ENCODE peak calls at places on chromosomes 1 and 21, in eight cellular contexts. One of them, this sample, is unnamed.

GRCh38 chr1:94270801-94271203 is 33.4 kb upstream of the ARHGAP29 start:
- DNase-seq in A549: no peak
- DNase-seq in heart left ventricle: no peak
- DNase-seq in body of pancreas: no peak
- DNase-seq in K562: no peak
- DNase-seq in transverse colon: no peak
- DNase-seq in stomach: no peak
- DNase-seq in esophagus muscularis mucosa: no peak
- DNase-seq in this sample: no peak

GRCh38 chr1:14740016-14740415 is 141.5 kb downstream of the KAZN start:
- DNase-seq in stomach: no peak
- DNase-seq in body of pancreas: no peak
- DNase-seq in heart left ventricle: no peak
- DNase-seq in A549: no peak
- DNase-seq in K562: no peak
- DNase-seq in esophagus muscularis mucosa: no peak
- DNase-seq in transverse colon: no peak
- DNase-seq in this sample: no peak

GRCh38 chr1:17826165-17826488 is 71.0 kb downstream of the ACTL8 start:
- DNase-seq in K562: peak; percentile 84
- DNase-seq in transverse colon: peak; percentile 61
- DNase-seq in esophagus muscularis mucosa: no peak
- DNase-seq in body of pancreas: peak; percentile 48
- DNase-seq in heart left ventricle: peak; percentile 74
- DNase-seq in A549: peak; percentile 17
- DNase-seq in stomach: peak; percentile 27
- DNase-seq in this sample: no peak

GRCh38 chr21:36073181-36073580 is 3.4 kb downstream of the CBR1 start:
- DNase-seq in stomach: peak; percentile 56
- DNase-seq in esophagus muscularis mucosa: no peak
- DNase-seq in heart left ventricle: no peak
- DNase-seq in K562: no peak
- DNase-seq in body of pancreas: peak; percentile 38
- DNase-seq in A549: no peak
- DNase-seq in transverse colon: no peak
- DNase-seq in this sample: no peak

GRCh38 chr1:212485895-212486590 is 53.3 kb downstream of the NENF start:
- DNase-seq in stomach: peak; percentile 70
- DNase-seq in heart left ventricle: peak; percentile 72
- DNase-seq in body of pancreas: peak; percentile 56
- DNase-seq in K562: peak; percentile 45
- DNase-seq in transverse colon: peak; percentile 69
- DNase-seq in esophagus muscularis mucosa: no peak
- DNase-seq in A549: peak; percentile 97
- DNase-seq in this sample: no peak

GRCh38 chr1:238562376-238562775 is 671.7 kb upstream of the ZP4 start:
- DNase-seq in stomach: no peak
- DNase-seq in A549: no peak
- DNase-seq in transverse colon: no peak
- DNase-seq in heart left ventricle: no peak
- DNase-seq in esophagus muscularis mucosa: no peak
- DNase-seq in K562: no peak
- DNase-seq in body of pancreas: no peak
- DNase-seq in this sample: no peak

GRCh38 chr1:91844862-91845528 is 41.0 kb downstream of the TGFBR3 start:
- DNase-seq in transverse colon: no peak
- DNase-seq in A549: peak; percentile 78
- DNase-seq in K562: no peak
- DNase-seq in esophagus muscularis mucosa: no peak
- DNase-seq in stomach: peak; percentile 27
- DNase-seq in heart left ventricle: no peak
- DNase-seq in body of pancreas: peak; percentile 41
- DNase-seq in this sample: peak; percentile 63

GRCh38 chr1:169550294-169550693 is 36.0 kb downstream of the F5 start:
- DNase-seq in body of pancreas: no peak
- DNase-seq in transverse colon: no peak
- DNase-seq in heart left ventricle: no peak
- DNase-seq in A549: peak; percentile 58
- DNase-seq in esophagus muscularis mucosa: no peak
- DNase-seq in K562: peak; percentile 23
- DNase-seq in stomach: no peak
- DNase-seq in this sample: no peak

GRCh38 chr1:7455796-7456568 is 315.1 kb upstream of the VAMP3 start:
- DNase-seq in body of pancreas: no peak
- DNase-seq in heart left ventricle: no peak
- DNase-seq in transverse colon: no peak
- DNase-seq in stomach: no peak
- DNase-seq in esophagus muscularis mucosa: no peak
- DNase-seq in A549: no peak
- DNase-seq in K562: no peak
- DNase-seq in this sample: no peak

GRCh38 chr1:182703539-182703938 is 19.2 kb upstream of the RGS8 start:
- DNase-seq in A549: no peak
- DNase-seq in K562: no peak
- DNase-seq in transverse colon: no peak
- DNase-seq in body of pancreas: no peak
- DNase-seq in stomach: no peak
- DNase-seq in esophagus muscularis mucosa: peak; percentile 62
- DNase-seq in heart left ventricle: no peak
- DNase-seq in this sample: no peak

GRCh38 chr1:65535981-65536380 is 115.5 kb downstream of the LEPR start:
- DNase-seq in K562: no peak
- DNase-seq in body of pancreas: no peak
- DNase-seq in A549: no peak
- DNase-seq in esophagus muscularis mucosa: no peak
- DNase-seq in transverse colon: no peak
- DNase-seq in heart left ventricle: no peak
- DNase-seq in stomach: no peak
- DNase-seq in this sample: no peak

GRCh38 chr1:89986020-89986419 is 8.9 kb upstream of the ZNF326 start:
- DNase-seq in transverse colon: no peak
- DNase-seq in A549: no peak
- DNase-seq in K562: peak; percentile 32
- DNase-seq in body of pancreas: no peak
- DNase-seq in esophagus muscularis mucosa: no peak
- DNase-seq in stomach: no peak
- DNase-seq in heart left ventricle: no peak
- DNase-seq in this sample: no peak

GRCh38 chr1:59539961-59540681 is 243.2 kb downstream of the FGGY start:
- DNase-seq in K562: no peak
- DNase-seq in esophagus muscularis mucosa: no peak
- DNase-seq in stomach: no peak
- DNase-seq in transverse colon: no peak
- DNase-seq in A549: no peak
- DNase-seq in body of pancreas: no peak
- DNase-seq in heart left ventricle: no peak
- DNase-seq in this sample: no peak

GRCh38 chr1:93591833-93592635 is 89.6 kb downstream of the BCAR3 start:
- DNase-seq in esophagus muscularis mucosa: no peak
- DNase-seq in A549: peak; percentile 35
- DNase-seq in body of pancreas: peak; percentile 94
- DNase-seq in K562: peak; percentile 39
- DNase-seq in heart left ventricle: no peak
- DNase-seq in stomach: peak; percentile 96
- DNase-seq in transverse colon: peak; percentile 94
- DNase-seq in this sample: no peak

GRCh38 chr1:228058172-228058980 is 24.1 kb upstream of the ARF1 start:
- DNase-seq in body of pancreas: no peak
- DNase-seq in esophagus muscularis mucosa: no peak
- DNase-seq in K562: no peak
- DNase-seq in heart left ventricle: no peak
- DNase-seq in A549: no peak
- DNase-seq in transverse colon: no peak
- DNase-seq in stomach: peak; percentile 22
- DNase-seq in this sample: no peak

GRCh38 chr1:203126151-203126865 is 1.2 kb upstream of the ADORA1 start:
- DNase-seq in transverse colon: no peak
- DNase-seq in K562: no peak
- DNase-seq in body of pancreas: no peak
- DNase-seq in esophagus muscularis mucosa: no peak
- DNase-seq in heart left ventricle: no peak
- DNase-seq in stomach: no peak
- DNase-seq in A549: no peak
- DNase-seq in this sample: no peak

GRCh38 chr1:199124351-199124750 is 485.5 kb downstream of the PTPRC start:
- DNase-seq in heart left ventricle: no peak
- DNase-seq in stomach: no peak
- DNase-seq in K562: no peak
- DNase-seq in esophagus muscularis mucosa: no peak
- DNase-seq in body of pancreas: no peak
- DNase-seq in transverse colon: no peak
- DNase-seq in A549: no peak
- DNase-seq in this sample: no peak

GRCh38 chr1:78722947-78723346 is 73.3 kb downstream of the IFI44 start:
- DNase-seq in heart left ventricle: no peak
- DNase-seq in esophagus muscularis mucosa: no peak
- DNase-seq in body of pancreas: no peak
- DNase-seq in K562: no peak
- DNase-seq in stomach: no peak
- DNase-seq in transverse colon: no peak
- DNase-seq in A549: no peak
- DNase-seq in this sample: no peak

GRCh38 chr1:181638004-181638403 is 154.7 kb downstream of the CACNA1E start:
- DNase-seq in esophagus muscularis mucosa: peak; percentile 17
- DNase-seq in transverse colon: no peak
- DNase-seq in K562: no peak
- DNase-seq in stomach: no peak
- DNase-seq in A549: no peak
- DNase-seq in heart left ventricle: no peak
- DNase-seq in body of pancreas: no peak
- DNase-seq in this sample: no peak

GRCh38 chr1:10528066-10529014 is 53.6 kb downstream of the PEX14 start:
- DNase-seq in stomach: peak; percentile 64
- DNase-seq in body of pancreas: peak; percentile 50
- DNase-seq in A549: peak; percentile 60
- DNase-seq in transverse colon: peak; percentile 26
- DNase-seq in K562: no peak
- DNase-seq in heart left ventricle: no peak
- DNase-seq in esophagus muscularis mucosa: no peak
- DNase-seq in this sample: no peak

GRCh38 chr1:96983866-96984265 is 262.3 kb downstream of the PTBP2 start:
- DNase-seq in stomach: no peak
- DNase-seq in esophagus muscularis mucosa: no peak
- DNase-seq in heart left ventricle: no peak
- DNase-seq in body of pancreas: no peak
- DNase-seq in K562: no peak
- DNase-seq in transverse colon: no peak
- DNase-seq in A549: no peak
- DNase-seq in this sample: no peak

GRCh38 chr1:57091642-57092041 is 125.8 kb upstream of the C8B start:
- DNase-seq in transverse colon: no peak
- DNase-seq in esophagus muscularis mucosa: no peak
- DNase-seq in K562: no peak
- DNase-seq in heart left ventricle: no peak
- DNase-seq in stomach: no peak
- DNase-seq in A549: no peak
- DNase-seq in body of pancreas: no peak
- DNase-seq in this sample: no peak

GRCh38 chr1:235090406-235091069 is 38.1 kb downstream of the TOMM20 start:
- DNase-seq in K562: no peak
- DNase-seq in esophagus muscularis mucosa: no peak
- DNase-seq in heart left ventricle: no peak
- DNase-seq in body of pancreas: peak; percentile 61
- DNase-seq in A549: no peak
- DNase-seq in transverse colon: no peak
- DNase-seq in stomach: no peak
- DNase-seq in this sample: no peak

GRCh38 chr1:158022554-158023278 is 29.3 kb downstream of the KIRREL1 start:
- DNase-seq in heart left ventricle: no peak
- DNase-seq in stomach: no peak
- DNase-seq in transverse colon: no peak
- DNase-seq in A549: no peak
- DNase-seq in esophagus muscularis mucosa: no peak
- DNase-seq in K562: no peak
- DNase-seq in body of pancreas: no peak
- DNase-seq in this sample: no peak

GRCh38 chr1:9866836-9867235 is 43.1 kb upstream of the CLSTN1 start:
- DNase-seq in body of pancreas: no peak
- DNase-seq in K562: no peak
- DNase-seq in stomach: no peak
- DNase-seq in A549: no peak
- DNase-seq in transverse colon: no peak
- DNase-seq in esophagus muscularis mucosa: no peak
- DNase-seq in heart left ventricle: no peak
- DNase-seq in this sample: no peak

DNA sequence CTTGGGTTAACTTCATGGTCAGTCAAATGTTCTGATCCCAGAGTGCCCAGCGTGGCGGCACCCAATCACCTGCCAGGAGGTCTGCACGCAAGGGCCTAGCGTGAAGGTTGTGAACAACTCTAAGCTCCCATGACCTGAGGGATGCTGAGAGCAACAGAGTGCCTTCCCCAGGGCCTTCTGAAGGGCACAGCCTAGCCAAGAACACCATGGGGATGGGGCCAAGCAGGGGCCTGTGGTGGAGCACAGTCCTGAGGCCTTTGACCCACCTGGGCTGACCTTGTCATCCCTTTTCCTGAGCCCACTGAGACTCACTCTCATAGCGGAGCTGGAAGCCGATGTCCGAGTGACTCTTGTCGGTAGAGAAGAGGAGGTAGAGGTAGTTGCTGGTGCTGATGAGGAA is 138.8 kb upstream of the HMGB4 start:
- DNase-seq in K562: no peak
- DNase-seq in transverse colon: no peak
- DNase-seq in esophagus muscularis mucosa: peak; percentile 88
- DNase-seq in A549: no peak
- DNase-seq in stomach: no peak
- DNase-seq in body of pancreas: no peak
- DNase-seq in heart left ventricle: no peak
- DNase-seq in this sample: no peak
- TF ChIP-seq CTCF in K562: no peak
- TF ChIP-seq CTCF in transverse colon: no peak
- TF ChIP-seq CTCF in esophagus muscularis mucosa: no peak
- TF ChIP-seq CTCF in A549: no peak
- TF ChIP-seq CTCF in stomach: no peak
- TF ChIP-seq CTCF in body of pancreas: no peak
- TF ChIP-seq CTCF in heart left ventricle: no peak
- TF ChIP-seq CTCF in this sample: no peak

GRCh38 chr1:25543425-25544242 is at the start of gene LDLRAP1:
- DNase-seq in stomach: peak; percentile 77
- DNase-seq in body of pancreas: peak; percentile 78
- DNase-seq in heart left ventricle: peak; percentile 92
- DNase-seq in esophagus muscularis mucosa: no peak
- DNase-seq in A549: peak; percentile 59
- DNase-seq in transverse colon: peak; percentile 83
- DNase-seq in K562: peak; percentile 99
- DNase-seq in this sample: peak; percentile 55
- TF ChIP-seq POLR2A in stomach: no peak
- TF ChIP-seq POLR2A in body of pancreas: peak; percentile 75
- TF ChIP-seq POLR2A in heart left ventricle: peak; percentile 96
- TF ChIP-seq POLR2A in esophagus muscularis mucosa: peak; percentile 80
- TF ChIP-seq POLR2A in A549: peak; percentile 51
- TF ChIP-seq POLR2A in transverse colon: peak; percentile 69
- TF ChIP-seq POLR2A in K562: no peak
- TF ChIP-seq POLR2A in this sample: peak; percentile 93

GRCh38 chr1:6157528-6158174 is 22.5 kb downstream of the CHD5 start:
- DNase-seq in body of pancreas: no peak
- DNase-seq in transverse colon: peak; percentile 19
- DNase-seq in heart left ventricle: no peak
- DNase-seq in stomach: no peak
- DNase-seq in A549: peak; percentile 71
- DNase-seq in esophagus muscularis mucosa: no peak
- DNase-seq in K562: peak; percentile 58
- DNase-seq in this sample: no peak
- H3K27ac ChIP-seq in body of pancreas: no peak overlapping the region
- H3K27ac ChIP-seq in transverse colon: no peak overlapping the region
- H3K27ac ChIP-seq in heart left ventricle: no peak overlapping the region
- H3K27ac ChIP-seq in stomach: no peak overlapping the region
- H3K27ac ChIP-seq in A549: peak overlapping the region; percentile 76
- H3K27ac ChIP-seq in esophagus muscularis mucosa: no peak overlapping the region
- H3K27ac ChIP-seq in K562: no peak overlapping the region
- H3K27ac ChIP-seq in this sample: no peak overlapping the region

GRCh38 chr1:22286491-22286890 is 143.6 kb upstream of the WNT4 start:
- DNase-seq in heart left ventricle: no peak
- DNase-seq in body of pancreas: no peak
- DNase-seq in stomach: peak; percentile 22
- DNase-seq in esophagus muscularis mucosa: no peak
- DNase-seq in A549: no peak
- DNase-seq in K562: peak; percentile 44
- DNase-seq in transverse colon: no peak
- DNase-seq in this sample: no peak
- TF ChIP-seq CTCF in heart left ventricle: no peak
- TF ChIP-seq CTCF in body of pancreas: no peak
- TF ChIP-seq CTCF in stomach: no peak
- TF ChIP-seq CTCF in esophagus muscularis mucosa: no peak
- TF ChIP-seq CTCF in A549: no peak
- TF ChIP-seq CTCF in K562: peak; percentile 40
- TF ChIP-seq CTCF in transverse colon: no peak
- TF ChIP-seq CTCF in this sample: no peak

This sample was measured in tibial nerve.